ENCODE peak calls at places on chromosomes 16 and 17, in seven cellular contexts. C is suprapubic skin, M is AG04450, T is mammary epithelial cell, H is breast epithelium, P is prostate gland, G is cardiac fibroblast. A is an unnamed sample.

GRCh38 chr17:76889323-76889722 is 21.1 kb downstream of the MGAT5B start:
- DNase-seq in C (no peak), M (no peak), T (no peak), H (no peak), P (no peak), G (no peak), A (no peak)

GRCh38 chr16:87575027-87575804 is 27.1 kb upstream of the JPH3 start:
- DNase-seq in C (no peak), M (no peak), T (no peak), H (no peak), P (no peak), G (no peak), A (no peak)

GRCh38 chr17:2189231-2189630 is 114.4 kb downstream of the SMG6 start:
- DNase-seq in C (no peak), M (no peak), T (no peak), H (no peak), P (no peak), G (no peak), A (no peak)

GRCh38 chr17:39676198-39676819 is 8.1 kb downstream of the PNMT start:
- DNase-seq in C (peak), M (no peak), T (no peak), H (peak), P (peak), G (no peak), A (no peak)

GRCh38 chr16:19700319-19700781 is 17.7 kb downstream of the KNOP1 start:
- DNase-seq in C (no peak), M (no peak), T (no peak), H (no peak), P (peak), G (peak), A (peak)

GRCh38 chr17:11589706-11590105 is 8.6 kb upstream of the DNAH9 start:
- DNase-seq in C (no peak), M (no peak), T (no peak), H (no peak), P (no peak), G (no peak), A (no peak)

GRCh38 chr16:56988161-56988947 is 1.0 kb upstream of the NLRC5 start:
- DNase-seq in C (peak), M (no peak), T (no peak), H (no peak), P (no peak), G (peak), A (no peak)

GRCh38 chr17:43861960-43862359 is 15.0 kb downstream of the CD300LG start:
- DNase-seq in C (no peak), M (no peak), T (no peak), H (no peak), P (no peak), G (no peak), A (no peak)

GRCh38 chr17:79945591-79946255 is 89.9 kb downstream of the TBC1D16 start:
- DNase-seq in C (no peak), M (no peak), T (no peak), H (no peak), P (no peak), G (no peak), A (no peak)

GRCh38 chr16:67394271-67395104 is 1.2 kb upstream of the TPPP3 start:
- DNase-seq in C (peak), M (no peak), T (no peak), H (no peak), P (no peak), G (no peak), A (no peak)

GRCh38 chr17:37100231-37100630 is 151.5 kb downstream of the AATF start:
- DNase-seq in C (no peak), M (no peak), T (no peak), H (no peak), P (no peak), G (no peak), A (no peak)

GRCh38 chr16:4316103-4316731 is 350 bp downstream of the GLIS2 start:
- DNase-seq in C (no peak), M (no peak), T (peak), H (no peak), P (no peak), G (peak), A (no peak)

GRCh38 chr16:24737391-24737871 is 8.0 kb downstream of the TNRC6A start:
- DNase-seq in C (no peak), M (no peak), T (no peak), H (no peak), P (no peak), G (peak), A (peak)

GRCh38 chr17:50871369-50871768 is 5.2 kb upstream of the TOB1 start:
- DNase-seq in C (no peak), M (no peak), T (no peak), H (no peak), P (no peak), G (no peak), A (no peak)

GRCh38 chr16:19138601-19139000 is 24.8 kb downstream of the ITPRIPL2 start:
- DNase-seq in C (peak), M (peak), T (peak), H (peak), P (peak), G (peak), A (peak)

GRCh38 chr16:79845734-79846135 is 245.2 kb upstream of the MAF start:
- DNase-seq in C (no peak), M (no peak), T (no peak), H (no peak), P (no peak), G (peak), A (no peak)

GRCh38 chr16:69917739-69918138 is 33.4 kb upstream of the CLEC18A start:
- DNase-seq in C (no peak), M (peak), T (peak), H (peak), P (no peak), G (peak), A (peak)

GRCh38 chr17:49851387-49852291 is 3.8 kb upstream of the TAC4 start:
- DNase-seq in C (peak), M (peak), T (no peak), H (peak), P (peak), G (peak), A (peak)

GRCh38 chr16:86931410-86931941 is 353.1 kb downstream of the FOXL1 start:
- DNase-seq in C (no peak), M (peak), T (peak), H (no peak), P (no peak), G (peak), A (peak)

GRCh38 chr17:45135978-45136791 is 698 bp downstream of the ACBD4 start:
- DNase-seq in C (no peak), M (no peak), T (no peak), H (no peak), P (no peak), G (no peak), A (no peak)

GRCh38 chr17:34386925-34387550 is 24.0 kb upstream of the CCL1 start:
- DNase-seq in C (no peak), M (no peak), T (no peak), H (no peak), P (no peak), G (peak), A (no peak)

GRCh38 chr16:53055603-53056527 is 1.1 kb downstream of the CHD9 start:
- DNase-seq in C (no peak), M (peak), T (peak), H (peak), P (peak), G (peak), A (peak)

GRCh38 chr16:56589141-56590039 is at the start of gene MT3:
- DNase-seq in C (no peak), M (no peak), T (no peak), H (no peak), P (peak), G (peak), A (no peak)

GRCh38 chr17:557371-557770 is 157.3 kb downstream of the VPS53 start:
- DNase-seq in C (no peak), M (peak), T (no peak), H (no peak), P (no peak), G (peak), A (no peak)

GRCh38 chr17:42472709-42473521 is 14.2 kb downstream of the ATP6V0A1 start:
- DNase-seq in C (no peak), M (peak), T (peak), H (no peak), P (no peak), G (peak), A (peak)

GRCh38 chr17:57630736-57631135 is 114.4 kb downstream of the CCDC182 start:
- DNase-seq in C (no peak), M (no peak), T (no peak), H (no peak), P (no peak), G (no peak), A (no peak)

GRCh38 chr16:22942812-22943211 is 128.8 kb downstream of the HS3ST2 start:
- DNase-seq in C (no peak), M (no peak), T (no peak), H (no peak), P (no peak), G (no peak), A (no peak)

GRCh38 chr17:69581061-69581955 is 166.8 kb downstream of the MAP2K6 start:
- DNase-seq in C (no peak), M (no peak), T (no peak), H (no peak), P (no peak), G (no peak), A (no peak)

GRCh38 chr17:78263736-78264340 is 32.4 kb downstream of the TMEM235 start:
- DNase-seq in C (no peak), M (no peak), T (no peak), H (no peak), P (no peak), G (no peak), A (no peak)

GRCh38 chr16:28986492-28986891 is 1.6 kb downstream of the LAT start:
- DNase-seq in C (no peak), M (no peak), T (no peak), H (no peak), P (no peak), G (no peak), A (no peak)

GRCh38 chr17:39767147-39767546 is 29.4 kb downstream of the GRB7 start:
- DNase-seq in C (no peak), M (no peak), T (no peak), H (no peak), P (no peak), G (no peak), A (no peak)

GRCh38 chr17:78137392-78138203 is 7.0 kb downstream of the TMC8 start:
- DNase-seq in C (no peak), M (no peak), T (no peak), H (no peak), P (no peak), G (no peak), A (no peak)

GRCh38 chr17:43827596-43827995 is 5.3 kb downstream of the MPP3 start:
- DNase-seq in C (no peak), M (no peak), T (no peak), H (no peak), P (no peak), G (no peak), A (no peak)

GRCh38 chr17:63919311-63919723 is 678 bp upstream of the GH1 start:
- DNase-seq in C (no peak), M (peak), T (peak), H (peak), P (peak), G (peak), A (no peak)

GRCh38 chr16:48596326-48596725 is 13.7 kb downstream of the N4BP1 start:
- DNase-seq in C (no peak), M (no peak), T (peak), H (no peak), P (no peak), G (no peak), A (no peak)

GRCh38 chr17:37774508-37774907 is 29.6 kb upstream of the HNF1B start:
- DNase-seq in C (no peak), M (no peak), T (no peak), H (no peak), P (no peak), G (no peak), A (no peak)

GRCh38 chr16:89268987-89269735 is 51.7 kb downstream of the ZNF778 start:
- DNase-seq in C (no peak), M (no peak), T (no peak), H (no peak), P (no peak), G (peak), A (no peak)

GRCh38 chr17:15268465-15268864 is 3.3 kb upstream of the PMP22 start:
- DNase-seq in C (no peak), M (no peak), T (no peak), H (no peak), P (no peak), G (no peak), A (no peak)

GRCh38 chr17:37541880-37542675 is 52.4 kb downstream of the DUSP14 start:
- DNase-seq in C (no peak), M (no peak), T (peak), H (no peak), P (no peak), G (peak), A (peak)

GRCh38 chr16:13335894-13336293 is 434.5 kb downstream of the SHISA9 start:
- DNase-seq in C (no peak), M (no peak), T (no peak), H (no peak), P (no peak), G (no peak), A (no peak)

GRCh38 chr16:13332713-13333255 is 431.4 kb downstream of the SHISA9 start:
- DNase-seq in C (no peak), M (no peak), T (no peak), H (no peak), P (no peak), G (no peak), A (no peak)

GRCh38 chr16:13333336-13333735 is 431.9 kb downstream of the SHISA9 start:
- DNase-seq in C (no peak), M (no peak), T (no peak), H (no peak), P (no peak), G (no peak), A (no peak)

GRCh38 chr16:13337482-13337881 is 436.1 kb downstream of the SHISA9 start:
- DNase-seq in C (no peak), M (no peak), T (no peak), H (no peak), P (no peak), G (no peak), A (no peak)

DNA sequence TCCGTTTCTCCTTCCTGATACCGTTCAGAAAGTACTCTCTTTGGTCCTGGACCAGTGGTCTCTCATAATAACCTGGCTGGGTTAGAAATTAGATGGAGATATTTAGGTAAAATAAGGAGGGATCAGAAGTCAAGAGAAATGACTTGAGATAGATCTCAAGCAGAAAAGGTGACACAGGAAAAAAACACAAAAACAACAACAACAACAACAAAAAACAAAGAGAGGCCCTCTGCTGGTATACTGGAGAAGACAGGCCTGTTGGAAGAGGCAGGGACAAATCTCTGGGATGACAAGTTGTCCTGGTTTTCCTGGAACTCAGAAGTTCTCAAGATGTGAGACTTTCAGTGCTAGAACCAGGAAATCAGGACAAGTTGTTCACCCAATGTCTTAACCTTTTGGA is 430.5 kb downstream of the SHISA9 start:
- DNase-seq in C (no peak), M (no peak), T (no peak), H (no peak), P (no peak), G (no peak), A (no peak)
- TF ChIP-seq CTCF in C (no peak), M (no peak), T (no peak), H (no peak), P (no peak), G (no peak), A (no peak)

GRCh38 chr17:30377574-30377973 is 1.2 kb upstream of the CPD start:
- DNase-seq in C (no peak), M (no peak), T (no peak), H (no peak), P (no peak), G (no peak), A (no peak)

GRCh38 chr17:30379303-30380105 is 777 bp downstream of the CPD start:
- DNase-seq in C (peak), M (no peak), T (no peak), H (no peak), P (peak), G (no peak), A (no peak)

GRCh38 chr17:30376621-30377452 is 1.9 kb upstream of the CPD start:
- DNase-seq in C (no peak), M (peak), T (no peak), H (no peak), P (peak), G (peak), A (peak)

GRCh38 chr17:30378797-30379302 is at the start of gene CPD:
- DNase-seq in C (peak), M (peak), T (peak), H (peak), P (peak), G (peak), A (peak)

GRCh38 chr17:30378191-30378796 is 433 bp upstream of the CPD start:
- DNase-seq in C (no peak), M (no peak), T (no peak), H (no peak), P (no peak), G (no peak), A (no peak)
- TF ChIP-seq CTCF in C (no peak), M (no peak), T (no peak), H (no peak), P (no peak), G (no peak), A (no peak)

GRCh38 chr16:85239871-85240270 is 127.6 kb upstream of the CIBAR2 start:
- DNase-seq in C (no peak), M (no peak), T (no peak), H (no peak), P (no peak), G (no peak), A (no peak)

GRCh38 chr16:85237817-85238216 is 125.5 kb upstream of the CIBAR2 start:
- DNase-seq in C (no peak), M (no peak), T (no peak), H (no peak), P (no peak), G (no peak), A (no peak)

GRCh38 chr16:85235988-85236831 is 123.9 kb upstream of the CIBAR2 start:
- DNase-seq in C (no peak), M (no peak), T (no peak), H (no peak), P (no peak), G (peak), A (no peak)

GRCh38 chr16:85239239-85239638 is 127.0 kb upstream of the CIBAR2 start:
- DNase-seq in C (no peak), M (no peak), T (no peak), H (no peak), P (no peak), G (no peak), A (no peak)

DNA sequence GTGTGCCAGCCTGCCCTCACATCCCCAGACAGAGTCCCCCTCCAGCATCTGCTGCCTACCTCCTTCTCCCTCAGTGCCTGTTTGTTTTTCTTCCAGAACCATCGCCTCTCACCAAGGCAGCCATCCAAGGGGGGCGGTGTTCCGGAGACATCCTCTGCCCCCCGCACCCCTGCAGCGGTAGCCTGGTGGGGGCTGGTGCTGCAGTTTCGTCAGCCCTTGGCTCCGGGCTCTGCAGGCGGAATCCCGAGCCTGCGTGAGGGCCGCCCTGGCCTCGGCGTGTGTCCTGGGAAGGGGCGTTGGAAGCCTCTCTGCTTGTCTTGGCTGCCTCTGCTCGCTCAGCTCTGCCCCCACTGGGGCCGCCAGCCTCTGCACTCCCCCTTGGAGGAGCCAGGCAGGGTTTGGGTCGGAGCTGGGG is 126.0 kb upstream of the CIBAR2 start:
- DNase-seq in C (peak), M (peak), T (no peak), H (peak), P (no peak), G (peak), A (peak)
- TF ChIP-seq CTCF in C (no peak), M (peak), T (no peak), H (no peak), P (no peak), G (no peak), A (peak)

DNA sequence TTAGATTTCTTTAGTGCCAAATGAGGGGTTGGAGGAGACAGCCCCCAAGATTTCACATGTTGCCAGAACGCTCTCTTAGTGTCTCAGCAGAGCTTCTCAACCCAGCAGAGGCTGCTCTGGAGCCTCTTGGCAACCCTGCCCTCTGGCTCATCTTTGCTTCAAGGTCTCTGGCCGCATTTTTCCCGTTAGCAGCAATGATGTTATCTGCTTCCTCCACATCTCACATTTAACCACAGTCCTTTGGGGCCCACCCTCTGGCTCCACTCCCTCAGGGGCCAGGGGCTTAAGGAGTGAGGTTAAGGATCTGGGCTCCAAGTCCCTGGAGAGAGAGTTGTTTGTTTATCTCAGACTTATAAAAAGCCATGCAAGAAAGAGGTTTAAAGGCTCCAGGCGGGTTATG is 3.3 kb upstream of the XYLT1 start:
- DNase-seq in C (no peak), M (no peak), T (no peak), H (no peak), P (no peak), G (peak), A (no peak)
- TF ChIP-seq CTCF in C (no peak), M (no peak), T (no peak), H (no peak), P (no peak), G (no peak), A (peak)

GRCh38 chr16:65200374-65200773 is 78.5 kb upstream of the CDH11 start:
- DNase-seq in C (no peak), M (no peak), T (no peak), H (no peak), P (no peak), G (no peak), A (no peak)

GRCh38 chr16:65196696-65197095 is 74.8 kb upstream of the CDH11 start:
- DNase-seq in C (no peak), M (no peak), T (no peak), H (no peak), P (no peak), G (peak), A (no peak)

GRCh38 chr16:65201446-65202010 is 79.7 kb upstream of the CDH11 start:
- DNase-seq in C (no peak), M (no peak), T (no peak), H (no peak), P (no peak), G (no peak), A (no peak)

GRCh38 chr16:65202461-65202860 is 80.6 kb upstream of the CDH11 start:
- DNase-seq in C (no peak), M (no peak), T (no peak), H (no peak), P (no peak), G (peak), A (no peak)

GRCh38 chr16:65200857-65201256 is 79.0 kb upstream of the CDH11 start:
- DNase-seq in C (no peak), M (no peak), T (no peak), H (no peak), P (no peak), G (peak), A (no peak)
- TF ChIP-seq CTCF in C (no peak), M (no peak), T (no peak), H (no peak), P (no peak), G (no peak), A (no peak)

DNA sequence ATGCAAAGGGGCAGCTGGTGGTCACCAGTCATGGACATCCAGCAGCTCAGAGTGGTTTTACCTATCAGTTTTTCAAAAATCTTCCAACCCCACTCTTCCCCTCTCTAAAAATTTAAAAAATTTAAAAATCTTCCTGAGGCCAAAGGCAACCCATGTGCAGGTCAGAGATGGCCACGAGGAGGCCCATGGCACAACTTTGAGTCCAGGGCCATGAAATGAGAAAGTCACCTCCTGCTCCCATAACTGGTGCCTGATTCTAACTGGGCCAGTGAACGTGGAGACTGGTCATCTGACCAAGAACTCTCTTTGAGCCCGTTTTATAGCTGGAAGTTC is 124.4 kb downstream of the XYLT1 start:
- DNase-seq in C (no peak), M (no peak), T (no peak), H (no peak), P (no peak), G (no peak), A (no peak)
- TF ChIP-seq CTCF in C (no peak), M (no peak), T (no peak), H (no peak), P (no peak), G (no peak), A (no peak)

A was measured in AG09319.